ENCODE peak calls at places on chromosomes 7 and 10, in six cellular contexts. E is IMR-90, A is SK-N-SH, D is K562, C is HepG2, T is GM12878. Y is an unnamed sample.

GRCh38 chr10:47195274-47195885 is 104.6 kb upstream of the GDF10 start:
- DNase-seq in E (no peak), A (no peak), D (no peak), C (no peak), T (no peak), Y (no peak)

GRCh38 chr10:126939706-126940105 is 34.5 kb downstream of the DOCK1 start:
- DNase-seq in E (no peak), A (no peak), D (no peak), C (no peak), T (no peak), Y (no peak)

GRCh38 chr10:86077871-86078638 is 288.5 kb downstream of the GRID1 start:
- DNase-seq in E (no peak), A (no peak), D (no peak), C (no peak), T (no peak), Y (no peak)

GRCh38 chr10:93440591-93441012 is 41.5 kb downstream of the MYOF start:
- DNase-seq in E (peak; percentile 25), A (no peak), D (no peak), C (no peak), T (no peak), Y (no peak)

GRCh38 chr10:132977807-132978206 is 35.4 kb upstream of the CFAP46 start:
- DNase-seq in E (no peak), A (no peak), D (no peak), C (no peak), T (no peak), Y (no peak)

GRCh38 chr7:19558527-19558926 is 150.3 kb downstream of the POLR1F start:
- DNase-seq in E (peak; percentile 4), A (no peak), D (no peak), C (no peak), T (no peak), Y (no peak)

GRCh38 chr7:116528008-116528789 is 3.4 kb downstream of the CAV1 start:
- DNase-seq in E (peak; percentile 97), A (peak; percentile 21), D (no peak), C (no peak), T (no peak), Y (peak; percentile 64)

GRCh38 chr7:55565693-55566092 is 6.6 kb downstream of the VOPP1 start:
- DNase-seq in E (no peak), A (no peak), D (no peak), C (peak; percentile 66), T (no peak), Y (no peak)

GRCh38 chr7:101163281-101164070 is 1.9 kb downstream of the VGF start:
- DNase-seq in E (no peak), A (peak; percentile 88), D (peak; percentile 74), C (no peak), T (no peak), Y (peak; percentile 67)

GRCh38 chr7:26685636-26686035 is 178.8 kb downstream of the SKAP2 start:
- DNase-seq in E (peak; percentile 45), A (no peak), D (no peak), C (no peak), T (no peak), Y (no peak)

GRCh38 chr10:50379652-50380051 is 128.3 kb upstream of the ASAH2 start:
- DNase-seq in E (no peak), A (no peak), D (no peak), C (no peak), T (no peak), Y (no peak)

GRCh38 chr10:93815304-93816091 is 57.8 kb downstream of the LGI1 start:
- DNase-seq in E (no peak), A (peak; percentile 58), D (no peak), C (no peak), T (no peak), Y (no peak)

GRCh38 chr7:95066736-95067530 is 159.5 kb downstream of the PPP1R9A start:
- DNase-seq in E (peak; percentile 14), A (no peak), D (no peak), C (peak; percentile 75), T (no peak), Y (peak; percentile 86)

GRCh38 chr7:29113384-29114102 is 32.8 kb downstream of the CPVL start:
- DNase-seq in E (no peak), A (no peak), D (no peak), C (peak; percentile 24), T (no peak), Y (peak; percentile 15)

GRCh38 chr7:40220421-40220911 is 85.7 kb downstream of the SUGCT start:
- DNase-seq in E (peak; percentile 47), A (no peak), D (no peak), C (no peak), T (no peak), Y (no peak)

GRCh38 chr10:111934926-111935325 is 248.6 kb downstream of the GPAM start:
- DNase-seq in E (no peak), A (no peak), D (no peak), C (no peak), T (no peak), Y (no peak)

GRCh38 chr10:97074256-97075145 is 111.3 kb downstream of the SLIT1 start:
- DNase-seq in E (no peak), A (peak; percentile 76), D (no peak), C (no peak), T (no peak), Y (no peak)

GRCh38 chr7:158587425-158588084 is at the start of gene PTPRN2:
- DNase-seq in E (peak; percentile 42), A (peak; percentile 100), D (peak; percentile 99), C (no peak), T (no peak), Y (peak; percentile 47)

GRCh38 chr10:126576336-126576735 is 94.2 kb downstream of the C10orf90 start:
- DNase-seq in E (peak; percentile 12), A (no peak), D (no peak), C (no peak), T (no peak), Y (no peak)

GRCh38 chr7:92835140-92835850 is 1.1 kb downstream of the CDK6 start:
- DNase-seq in E (peak; percentile 74), A (peak; percentile 66), D (peak; percentile 72), C (peak; percentile 87), T (no peak), Y (peak; percentile 79)

GRCh38 chr10:80460399-80461207 is 6.5 kb downstream of the TSPAN14 start:
- DNase-seq in E (peak; percentile 63), A (no peak), D (no peak), C (peak; percentile 33), T (no peak), Y (no peak)

GRCh38 chr7:151754142-151754590 is 122.7 kb downstream of the PRKAG2 start:
- DNase-seq in E (peak; percentile 99), A (peak; percentile 85), D (peak; percentile 78), C (peak; percentile 89), T (no peak), Y (peak; percentile 97)
- TF ChIP-seq SMC3 in E (peak; percentile 82), A (peak; percentile 73), D (peak; percentile 74), C (peak; percentile 40), T (peak; percentile 36), Y (peak; percentile 92)

DNA sequence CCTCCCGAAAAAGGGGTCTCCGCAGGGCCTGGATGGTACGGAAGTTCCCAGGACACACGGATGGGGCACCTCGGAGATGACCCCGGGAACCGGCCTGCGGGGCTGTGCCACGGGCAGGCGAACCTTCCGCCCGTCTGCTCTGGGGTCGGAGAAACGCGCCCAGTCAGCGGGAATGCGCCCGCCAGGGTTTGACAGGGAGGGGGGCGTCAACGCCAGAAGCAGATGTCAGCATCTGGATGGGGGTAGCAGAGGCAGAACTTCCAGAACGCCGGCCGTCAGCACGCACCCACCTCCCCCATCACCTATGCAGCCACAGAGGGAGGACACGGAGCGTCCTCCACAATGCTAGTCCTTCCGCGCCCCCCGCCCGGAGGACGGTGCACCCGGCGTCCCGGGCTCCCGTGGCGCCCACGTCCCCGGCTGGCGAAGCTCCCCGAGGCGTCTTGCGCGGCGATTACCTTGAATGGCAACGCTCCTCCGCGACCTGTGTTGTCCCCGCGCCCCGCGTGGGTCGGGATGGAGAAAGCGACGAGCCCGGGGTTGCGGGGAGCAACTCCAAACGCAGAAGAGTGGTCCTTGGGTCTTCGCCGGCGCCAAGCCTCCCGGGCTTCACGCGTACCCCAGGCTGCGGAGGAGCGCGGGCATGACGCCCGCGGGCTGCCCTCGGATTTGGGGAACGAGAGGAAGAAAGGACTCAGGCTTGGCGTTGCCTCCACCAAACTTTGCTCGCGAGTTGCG is 571 bp downstream of the FGFR2 start:
- DNase-seq in E (no peak), A (peak; percentile 83), D (no peak), C (no peak), T (no peak), Y (no peak)
- H3K4me3 ChIP-seq in E (no peak overlapping the region), A (peak overlapping the region; percentile 46), D (no peak overlapping the region), C (peak overlapping the region; percentile 71), T (no peak overlapping the region), Y (peak overlapping the region; percentile 54)

DNA sequence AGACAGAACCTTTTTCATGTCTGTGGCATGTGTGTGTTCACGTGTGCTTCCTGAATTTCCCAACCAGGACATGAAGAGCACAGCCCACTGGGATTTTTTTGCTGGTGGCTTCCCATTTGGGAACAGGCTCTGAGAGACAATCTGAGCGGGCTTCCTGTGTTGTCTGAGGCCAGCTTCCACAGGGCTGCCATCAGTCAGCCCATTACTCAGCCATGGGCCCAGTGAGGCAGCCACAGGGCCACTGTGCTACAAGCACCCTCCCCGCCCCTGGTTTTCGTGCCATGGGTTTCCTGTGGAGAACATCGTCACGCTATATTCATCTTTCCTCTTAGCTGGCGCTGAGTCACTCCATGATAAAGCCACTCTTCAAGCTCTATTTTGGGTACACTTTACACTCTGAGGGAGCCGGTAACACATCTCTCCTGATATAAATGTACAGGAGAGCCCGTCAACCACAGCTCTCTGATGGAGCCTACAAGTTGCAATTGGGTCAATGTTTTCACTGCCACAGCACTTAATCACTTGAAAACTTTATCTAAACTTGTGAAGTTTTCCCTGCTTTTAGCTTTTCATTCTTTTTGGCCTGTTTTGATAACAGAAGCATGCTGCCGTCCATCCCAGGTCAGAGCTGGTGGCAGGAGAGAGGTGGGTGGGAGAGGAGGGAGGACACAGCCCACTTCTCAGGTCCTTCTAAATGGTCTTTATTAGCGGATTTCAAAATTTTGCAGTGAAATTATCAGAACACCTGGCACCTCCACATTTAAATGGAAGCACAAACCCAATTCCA is 96.9 kb downstream of the HIPK2 start:
- DNase-seq in E (peak; percentile 99), A (no peak), D (peak; percentile 88), C (no peak), T (no peak), Y (peak; percentile 90)
- TF ChIP-seq RFX5 in E (no peak), A (no peak), D (no peak), C (no peak), T (no peak), Y (no peak)

GRCh38 chr7:47720907-47721244 is 139.0 kb upstream of the TNS3 start:
- DNase-seq in E (no peak), A (no peak), D (no peak), C (no peak), T (no peak), Y (no peak)

GRCh38 chr7:47722126-47722525 is 140.2 kb upstream of the TNS3 start:
- DNase-seq in E (no peak), A (no peak), D (no peak), C (no peak), T (no peak), Y (no peak)

GRCh38 chr7:47719675-47720074 is 137.8 kb upstream of the TNS3 start:
- DNase-seq in E (no peak), A (no peak), D (no peak), C (no peak), T (no peak), Y (no peak)

GRCh38 chr7:47720141-47720906 is 138.4 kb upstream of the TNS3 start:
- DNase-seq in E (peak; percentile 86), A (peak; percentile 59), D (no peak), C (no peak), T (no peak), Y (no peak)

DNA sequence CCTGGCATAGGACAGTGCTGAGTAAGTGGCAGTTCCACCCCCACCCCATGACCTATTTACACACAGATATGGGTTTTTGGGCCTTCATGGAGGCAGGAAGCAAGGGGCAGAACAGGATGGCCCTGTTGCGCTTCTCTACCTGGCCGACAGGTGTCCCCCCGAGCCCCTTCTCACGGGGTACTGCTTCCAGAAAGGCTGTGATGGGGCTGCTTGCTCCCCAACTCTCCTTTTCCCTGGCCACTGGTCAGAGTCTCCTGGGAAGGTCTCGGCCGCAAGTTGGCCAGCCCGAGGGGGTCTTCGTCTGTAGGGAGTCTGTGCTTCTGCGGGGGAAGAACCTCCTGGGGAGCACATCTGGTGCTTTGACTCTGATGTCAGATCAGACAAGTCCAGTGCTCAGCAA is 139.8 kb upstream of the TNS3 start:
- DNase-seq in E (no peak), A (no peak), D (peak; percentile 24), C (no peak), T (no peak), Y (no peak)
- TF ChIP-seq SMC3 in E (no peak), A (no peak), D (no peak), C (no peak), T (no peak), Y (no peak)